ENCODE peak calls at places on chromosomes 5 and 9, in four cellular contexts. One of them, this sample, is unnamed.

GRCh38 chr5:143019614-143020515 is 249.7 kb downstream of the ARHGAP26 start:
- DNase-seq in ascending aorta: no peak
- DNase-seq in left ventricle myocardium inferior: no peak
- DNase-seq in lung: no peak
- DNase-seq in this sample: no peak

GRCh38 chr9:21252727-21253547 is 13.1 kb upstream of the IFNA14 start:
- DNase-seq in left ventricle myocardium inferior: peak; percentile 24
- DNase-seq in lung: peak; percentile 33
- DNase-seq in ascending aorta: no peak
- DNase-seq in this sample: peak; percentile 79

GRCh38 chr9:98484218-98484617 is 224.5 kb downstream of the GABBR2 start:
- DNase-seq in lung: no peak
- DNase-seq in left ventricle myocardium inferior: no peak
- DNase-seq in ascending aorta: no peak
- DNase-seq in this sample: no peak

GRCh38 chr9:16134351-16134750 is 581.5 kb downstream of the CCDC171 start:
- DNase-seq in left ventricle myocardium inferior: no peak
- DNase-seq in ascending aorta: no peak
- DNase-seq in lung: no peak
- DNase-seq in this sample: no peak

GRCh38 chr9:9117866-9118265 is 1318.3 kb upstream of the DMAC1 start:
- DNase-seq in lung: no peak
- DNase-seq in left ventricle myocardium inferior: no peak
- DNase-seq in ascending aorta: no peak
- DNase-seq in this sample: no peak

GRCh38 chr9:129317179-129318011 is 139.3 kb upstream of the IER5L start:
- DNase-seq in ascending aorta: no peak
- DNase-seq in lung: no peak
- DNase-seq in left ventricle myocardium inferior: no peak
- DNase-seq in this sample: no peak

GRCh38 chr5:162209005-162209605 is 141.5 kb downstream of the GABRG2 start:
- DNase-seq in lung: no peak
- DNase-seq in ascending aorta: no peak
- DNase-seq in left ventricle myocardium inferior: no peak
- DNase-seq in this sample: peak; percentile 58

GRCh38 chr5:143397302-143398052 is 6.0 kb downstream of the NR3C1 start:
- DNase-seq in left ventricle myocardium inferior: no peak
- DNase-seq in ascending aorta: no peak
- DNase-seq in lung: no peak
- DNase-seq in this sample: no peak

GRCh38 chr5:75281716-75282465 is 45.2 kb upstream of the ANKRD31 start:
- DNase-seq in ascending aorta: no peak
- DNase-seq in left ventricle myocardium inferior: no peak
- DNase-seq in lung: no peak
- DNase-seq in this sample: no peak

GRCh38 chr9:92293075-92293354 is 482 bp downstream of the IARS1 start:
- DNase-seq in ascending aorta: no peak
- DNase-seq in left ventricle myocardium inferior: no peak
- DNase-seq in lung: no peak
- DNase-seq in this sample: no peak

GRCh38 chr9:93864029-93864428 is 91.1 kb downstream of the BARX1 start:
- DNase-seq in left ventricle myocardium inferior: no peak
- DNase-seq in ascending aorta: no peak
- DNase-seq in lung: no peak
- DNase-seq in this sample: no peak

GRCh38 chr9:112166176-112167140 is 8.6 kb downstream of the SUSD1 start:
- DNase-seq in ascending aorta: no peak
- DNase-seq in left ventricle myocardium inferior: no peak
- DNase-seq in lung: no peak
- DNase-seq in this sample: peak; percentile 52

GRCh38 chr5:156240414-156240813 is 86.5 kb upstream of the SGCD start:
- DNase-seq in ascending aorta: no peak
- DNase-seq in left ventricle myocardium inferior: no peak
- DNase-seq in lung: no peak
- DNase-seq in this sample: no peak

GRCh38 chr9:8724284-8725018 is 924.9 kb upstream of the DMAC1 start:
- DNase-seq in lung: no peak
- DNase-seq in left ventricle myocardium inferior: no peak
- DNase-seq in ascending aorta: peak; percentile 75
- DNase-seq in this sample: no peak

GRCh38 chr5:60677831-60678664 is 21.9 kb downstream of the DEPDC1B start:
- DNase-seq in lung: no peak
- DNase-seq in ascending aorta: no peak
- DNase-seq in left ventricle myocardium inferior: no peak
- DNase-seq in this sample: no peak

GRCh38 chr5:141657937-141658545 is 6.8 kb upstream of the FCHSD1 start:
- DNase-seq in left ventricle myocardium inferior: no peak
- DNase-seq in lung: no peak
- DNase-seq in ascending aorta: no peak
- DNase-seq in this sample: no peak

GRCh38 chr5:83559141-83559785 is 87.7 kb downstream of the VCAN start:
- DNase-seq in lung: no peak
- DNase-seq in left ventricle myocardium inferior: no peak
- DNase-seq in ascending aorta: no peak
- DNase-seq in this sample: no peak

GRCh38 chr5:135310328-135310989 is 88.6 kb downstream of the MACROH2A1 start:
- DNase-seq in left ventricle myocardium inferior: no peak
- DNase-seq in lung: peak; percentile 13
- DNase-seq in ascending aorta: no peak
- DNase-seq in this sample: no peak

GRCh38 chr9:76655121-76655531 is 109.1 kb upstream of the PCA3 start:
- DNase-seq in lung: no peak
- DNase-seq in ascending aorta: no peak
- DNase-seq in left ventricle myocardium inferior: no peak
- DNase-seq in this sample: no peak

GRCh38 chr5:141760193-141760592 is 78.2 kb upstream of the ARAP3 start:
- DNase-seq in left ventricle myocardium inferior: no peak
- DNase-seq in ascending aorta: no peak
- DNase-seq in lung: no peak
- DNase-seq in this sample: no peak

GRCh38 chr5:2989517-2989916 is 238.0 kb upstream of the IRX2 start:
- DNase-seq in lung: no peak
- DNase-seq in left ventricle myocardium inferior: no peak
- DNase-seq in ascending aorta: no peak
- DNase-seq in this sample: no peak

GRCh38 chr5:73196201-73196600 is 23.2 kb downstream of the TMEM174 start:
- DNase-seq in ascending aorta: no peak
- DNase-seq in left ventricle myocardium inferior: no peak
- DNase-seq in lung: no peak
- DNase-seq in this sample: no peak

GRCh38 chr9:89165341-89165740 is 13.3 kb downstream of the SHC3 start:
- DNase-seq in left ventricle myocardium inferior: no peak
- DNase-seq in lung: no peak
- DNase-seq in ascending aorta: no peak
- DNase-seq in this sample: no peak

GRCh38 chr9:98504883-98505282 is 203.9 kb downstream of the GABBR2 start:
- DNase-seq in ascending aorta: no peak
- DNase-seq in left ventricle myocardium inferior: no peak
- DNase-seq in lung: peak; percentile 16
- DNase-seq in this sample: no peak

GRCh38 chr5:1105350-1106265 is 6.3 kb downstream of the SLC12A7 start:
- DNase-seq in ascending aorta: no peak
- DNase-seq in lung: no peak
- DNase-seq in left ventricle myocardium inferior: no peak
- DNase-seq in this sample: no peak

GRCh38 chr5:174306345-174307030 is 261.0 kb downstream of the NSG2 start:
- DNase-seq in left ventricle myocardium inferior: no peak
- DNase-seq in ascending aorta: no peak
- DNase-seq in lung: no peak
- DNase-seq in this sample: no peak

GRCh38 chr5:84961903-84962302 is 577.2 kb upstream of the EDIL3 start:
- DNase-seq in lung: no peak
- DNase-seq in left ventricle myocardium inferior: no peak
- DNase-seq in ascending aorta: no peak
- DNase-seq in this sample: no peak

DNA sequence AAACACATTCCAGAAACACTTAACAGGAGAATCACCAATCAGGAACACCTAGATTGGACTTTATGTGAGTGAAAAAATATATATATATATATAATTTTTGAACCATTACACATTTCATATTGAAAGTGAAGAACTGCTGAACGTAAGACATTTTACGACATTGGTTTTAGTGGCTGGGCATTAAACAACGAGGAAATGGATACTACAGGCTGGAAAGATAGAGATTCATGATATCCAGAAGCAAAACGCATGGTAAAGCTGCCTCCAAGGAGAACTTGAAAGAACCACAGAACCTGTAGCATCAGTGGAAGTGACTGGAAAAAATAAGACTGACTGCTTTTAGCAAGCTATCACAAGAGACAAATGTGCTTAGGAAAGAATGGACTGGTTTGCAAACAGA is 13.2 kb upstream of the NDUFS4 start:
- DNase-seq in ascending aorta: no peak
- DNase-seq in left ventricle myocardium inferior: no peak
- DNase-seq in lung: no peak
- DNase-seq in this sample: no peak
- TF ChIP-seq CTCF in ascending aorta: no peak
- TF ChIP-seq CTCF in left ventricle myocardium inferior: no peak
- TF ChIP-seq CTCF in lung: no peak
- TF ChIP-seq CTCF in this sample: no peak

GRCh38 chr9:32142074-32142473 is 242.4 kb upstream of the ACO1 start:
- DNase-seq in left ventricle myocardium inferior: no peak
- DNase-seq in lung: no peak
- DNase-seq in ascending aorta: no peak
- DNase-seq in this sample: no peak

GRCh38 chr9:32136700-32137339 is 247.6 kb upstream of the ACO1 start:
- DNase-seq in lung: no peak
- DNase-seq in ascending aorta: no peak
- DNase-seq in left ventricle myocardium inferior: no peak
- DNase-seq in this sample: no peak
- TF ChIP-seq CTCF in lung: no peak
- TF ChIP-seq CTCF in ascending aorta: no peak
- TF ChIP-seq CTCF in left ventricle myocardium inferior: no peak
- TF ChIP-seq CTCF in this sample: no peak

GRCh38 chr5:36346891-36347290 is 45.2 kb upstream of the RANBP3L start:
- DNase-seq in ascending aorta: no peak
- DNase-seq in lung: no peak
- DNase-seq in left ventricle myocardium inferior: no peak
- DNase-seq in this sample: no peak
- TF ChIP-seq CTCF in ascending aorta: no peak
- TF ChIP-seq CTCF in lung: no peak
- TF ChIP-seq CTCF in left ventricle myocardium inferior: no peak
- TF ChIP-seq CTCF in this sample: no peak

DNA sequence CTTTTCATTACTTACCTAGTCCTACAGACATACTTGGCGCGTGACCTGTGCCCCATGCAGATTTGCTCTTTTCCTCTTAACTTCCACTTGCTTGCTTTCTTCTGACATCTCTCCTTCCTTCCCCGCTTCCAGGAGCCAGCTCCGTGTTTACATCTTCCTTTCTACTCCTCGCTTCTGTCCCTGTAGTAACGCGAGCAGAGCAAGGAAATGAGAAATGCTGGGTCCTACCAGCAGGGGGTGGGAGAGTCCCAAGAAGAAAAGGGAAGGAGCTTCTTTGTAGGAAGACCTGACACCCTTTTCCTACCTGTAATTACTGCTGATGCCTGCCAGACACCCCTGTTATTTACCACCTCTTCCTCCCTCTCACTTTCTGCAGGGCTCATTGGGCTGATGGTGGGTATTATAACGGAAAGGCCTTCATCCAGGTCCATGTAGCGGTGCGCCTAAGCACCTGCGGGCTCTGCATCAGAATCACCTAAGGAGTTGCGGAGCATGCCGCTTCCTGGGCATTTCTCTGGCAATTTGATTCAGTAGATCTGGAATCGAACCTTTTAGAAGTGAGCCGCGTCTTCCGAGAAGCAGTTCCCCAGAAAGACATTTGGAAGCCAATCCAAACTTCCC is 1260.8 kb upstream of the WWC1 start:
- DNase-seq in ascending aorta: no peak
- DNase-seq in lung: no peak
- DNase-seq in left ventricle myocardium inferior: no peak
- DNase-seq in this sample: no peak
- TF ChIP-seq CTCF in ascending aorta: no peak
- TF ChIP-seq CTCF in lung: no peak
- TF ChIP-seq CTCF in left ventricle myocardium inferior: peak; percentile 19
- TF ChIP-seq CTCF in this sample: no peak

DNA sequence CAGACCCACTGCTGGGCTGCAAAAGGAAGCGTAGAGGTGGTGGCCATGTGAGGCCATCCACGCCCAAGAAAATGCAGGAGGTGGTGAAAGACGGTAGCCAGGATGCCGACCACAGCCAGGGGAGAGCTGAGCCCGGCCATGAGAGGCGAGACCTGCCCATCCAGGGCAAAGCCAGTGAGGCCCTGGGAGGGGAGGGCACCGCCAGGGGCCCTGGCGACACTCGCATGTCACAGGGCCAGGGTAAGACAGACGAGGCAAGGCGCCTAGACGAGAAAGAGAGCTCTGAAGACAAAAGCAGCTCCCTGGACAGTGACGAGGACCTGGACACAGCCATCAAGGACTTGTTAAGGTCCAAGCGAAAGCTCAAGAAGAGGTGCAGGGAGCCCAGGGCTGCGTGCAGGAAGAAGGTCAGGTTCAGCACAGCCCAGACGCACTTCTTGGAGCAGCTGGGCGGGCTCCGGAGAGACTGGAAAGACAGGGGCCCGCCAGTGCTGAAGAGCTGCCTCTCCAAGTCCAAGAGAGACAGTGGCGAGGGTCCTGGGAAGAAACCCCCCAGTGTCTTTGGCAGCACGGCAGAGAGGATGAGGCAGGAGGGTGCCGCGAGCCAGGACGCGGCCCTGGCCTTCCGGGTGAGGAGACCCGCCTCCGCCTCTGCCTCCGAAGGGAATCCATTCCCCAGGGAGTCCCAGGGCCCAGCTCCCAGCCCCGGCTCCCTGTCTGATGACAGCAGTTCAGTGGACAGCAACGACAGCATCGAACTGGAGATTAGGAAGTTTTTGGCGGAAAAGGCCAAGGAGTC is 6.9 kb downstream of the PPP1R26 start:
- DNase-seq in left ventricle myocardium inferior: no peak
- DNase-seq in ascending aorta: no peak
- DNase-seq in lung: no peak
- DNase-seq in this sample: no peak
- TF ChIP-seq CTCF in left ventricle myocardium inferior: no peak
- TF ChIP-seq CTCF in ascending aorta: no peak
- TF ChIP-seq CTCF in lung: no peak
- TF ChIP-seq CTCF in this sample: no peak

DNA sequence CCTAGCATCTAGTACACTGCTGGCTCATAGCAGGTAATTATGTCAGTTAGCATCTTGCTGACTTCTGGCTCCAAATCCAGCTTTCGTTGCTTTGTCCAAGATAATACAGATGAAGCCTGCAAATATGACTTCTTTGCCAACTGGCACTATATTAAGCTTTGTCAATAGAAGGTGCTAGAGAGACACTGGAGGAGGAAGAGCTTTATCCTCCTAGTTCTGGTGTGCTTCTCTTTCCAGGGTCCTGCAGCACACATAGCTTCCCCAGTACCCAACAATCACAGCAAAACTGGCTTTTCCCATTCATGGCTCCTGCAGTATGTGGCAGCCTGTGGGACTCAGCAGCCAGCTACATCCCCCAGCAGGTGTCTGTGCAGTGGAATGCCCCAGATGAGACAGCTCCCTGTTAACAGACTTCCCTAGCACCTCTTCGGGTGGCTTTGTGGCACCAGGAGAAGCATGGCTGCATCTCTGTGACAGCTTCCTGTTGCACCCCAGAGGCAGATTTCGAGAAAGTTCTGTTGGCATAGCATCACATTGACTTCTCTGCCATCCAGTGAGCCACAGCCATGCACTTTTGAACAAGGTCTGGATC is 147.8 kb downstream of the OXCT1 start:
- DNase-seq in left ventricle myocardium inferior: no peak
- DNase-seq in ascending aorta: no peak
- DNase-seq in lung: no peak
- DNase-seq in this sample: no peak
- TF ChIP-seq CTCF in left ventricle myocardium inferior: no peak
- TF ChIP-seq CTCF in ascending aorta: no peak
- TF ChIP-seq CTCF in lung: no peak
- TF ChIP-seq CTCF in this sample: no peak